ENCODE peak calls at places on chromosomes 16 and 17, in four cellular contexts. W, Q, L and S are unnamed samples.

GRCh38 chr16:66673691-66674090 is 22.9 kb downstream of the CMTM4 start:
- DNase-seq in W (no peak), Q (no peak), L (no peak), S (no peak)

GRCh38 chr17:32878211-32878610 is 1.3 kb upstream of the MYO1D start:
- DNase-seq in W (no peak), Q (no peak), L (no peak), S (no peak)

GRCh38 chr17:55187371-55187770 is 77.4 kb upstream of the HLF start:
- DNase-seq in W (no peak), Q (no peak), L (no peak), S (no peak)

GRCh38 chr16:57592591-57593003 is 35.8 kb upstream of the ADGRG1 start:
- DNase-seq in W (no peak), Q (no peak), L (no peak), S (no peak)

GRCh38 chr16:85428168-85428898 is 184.8 kb upstream of the GSE1 start:
- DNase-seq in W (no peak), Q (peak), L (no peak), S (peak)

GRCh38 chr17:79670537-79671386 is 59.9 kb upstream of the RBFOX3 start:
- DNase-seq in W (peak), Q (no peak), L (no peak), S (no peak)

GRCh38 chr17:16880843-16881230 is 91.1 kb downstream of the TNFRSF13B start:
- DNase-seq in W (no peak), Q (no peak), L (no peak), S (no peak)

GRCh38 chr16:19136549-19137196 is 22.9 kb downstream of the ITPRIPL2 start:
- DNase-seq in W (no peak), Q (no peak), L (no peak), S (no peak)

GRCh38 chr16:56355221-56355620 is 70.1 kb downstream of the AMFR start:
- DNase-seq in W (no peak), Q (peak), L (no peak), S (no peak)

GRCh38 chr17:73278465-73279453 is 17.1 kb upstream of the CPSF4L start:
- DNase-seq in W (peak), Q (no peak), L (no peak), S (no peak)

GRCh38 chr16:8753411-8754054 is 43.9 kb downstream of the TMEM186 start:
- DNase-seq in W (no peak), Q (no peak), L (no peak), S (no peak)

GRCh38 chr16:4908854-4909401 is 28.0 kb downstream of the PPL start:
- DNase-seq in W (no peak), Q (no peak), L (no peak), S (no peak)

GRCh38 chr16:58494981-58495860 is 4.7 kb upstream of the NDRG4 start:
- DNase-seq in W (peak), Q (no peak), L (peak), S (no peak)

GRCh38 chr17:6365187-6365943 is 69.6 kb downstream of the AIPL1 start:
- DNase-seq in W (no peak), Q (no peak), L (no peak), S (no peak)

GRCh38 chr17:17140590-17140980 is 65.5 kb downstream of the PLD6 start:
- DNase-seq in W (no peak), Q (no peak), L (no peak), S (no peak)

GRCh38 chr16:47311738-47312505 is 148.9 kb downstream of the ITFG1 start:
- DNase-seq in W (no peak), Q (no peak), L (no peak), S (no peak)

GRCh38 chr16:23125277-23125676 is 24.0 kb downstream of the USP31 start:
- DNase-seq in W (no peak), Q (no peak), L (no peak), S (no peak)

GRCh38 chr17:45077643-45078042 is 16.5 kb downstream of the NMT1 start:
- DNase-seq in W (no peak), Q (no peak), L (no peak), S (no peak)

GRCh38 chr17:42673885-42674754 is 2.7 kb downstream of the PLEKHH3 start:
- DNase-seq in W (no peak), Q (peak), L (no peak), S (peak)

GRCh38 chr16:25110392-25110947 is 1.1 kb upstream of the LCMT1 start:
- DNase-seq in W (no peak), Q (no peak), L (no peak), S (no peak)

GRCh38 chr16:24253192-24253591 is 2.9 kb upstream of the CACNG3 start:
- DNase-seq in W (peak), Q (no peak), L (no peak), S (peak)

GRCh38 chr17:68749742-68750562 is 148.8 kb upstream of the FAM20A start:
- DNase-seq in W (no peak), Q (no peak), L (no peak), S (no peak)

GRCh38 chr17:82384051-82384729 is 12.6 kb downstream of the UTS2R start:
- DNase-seq in W (no peak), Q (no peak), L (no peak), S (no peak)

GRCh38 chr17:74677558-74678466 is 34.9 kb downstream of the CD300LF start:
- DNase-seq in W (peak), Q (no peak), L (peak), S (no peak)

GRCh38 chr16:78325532-78325931 is 226.1 kb downstream of the WWOX start:
- DNase-seq in W (no peak), Q (no peak), L (no peak), S (no peak)

GRCh38 chr16:85104147-85104546 is 8.1 kb downstream of the CIBAR2 start:
- DNase-seq in W (no peak), Q (no peak), L (no peak), S (no peak)

GRCh38 chr17:15348030-15348429 is 6.6 kb upstream of the TEKT3 start:
- DNase-seq in W (peak), Q (no peak), L (no peak), S (no peak)

GRCh38 chr16:64428463-64428862 is 693.4 kb downstream of the CDH11 start:
- DNase-seq in W (no peak), Q (no peak), L (peak), S (no peak)

GRCh38 chr17:18250259-18250658 is 8.3 kb downstream of the FLII start:
- DNase-seq in W (no peak), Q (no peak), L (no peak), S (no peak)